ENCODE peak calls at places on chromosomes 6 and 20, in eight cellular contexts. H, D, P, J, N, K, B and M are unnamed samples. For H3K4me1, the result is how much of the 10 kb centered on the place peaks cover.

GRCh38 chr20:25248501-25249172 is 752 bp downstream of the PYGB start:
- DNase-seq in H (peak), K (peak), P (no peak), B (no peak), N (no peak), J (no peak), D (no peak), M (peak)

GRCh38 chr6:27836783-27837635 is 75.2 kb downstream of the OR2B2 start:
- DNase-seq in H (peak), B (no peak), K (peak), J (peak), D (peak), N (peak), P (peak), M (no peak)

GRCh38 chr6:15555101-15556038 is 107.5 kb downstream of the DTNBP1 start:
- DNase-seq in P (no peak), H (no peak), N (no peak), D (no peak), K (no peak), B (no peak), J (no peak), M (no peak)

GRCh38 chr20:17863577-17864292 is 104.9 kb downstream of the SNX5 start:
- DNase-seq in B (no peak), N (no peak), D (no peak), H (peak), K (peak), P (peak), J (no peak), M (no peak)

GRCh38 chr6:100304575-100304974 is 160.1 kb downstream of the SIM1 start:
- DNase-seq in K (no peak), P (no peak), J (no peak), B (no peak), D (no peak), H (no peak), N (no peak), M (no peak)

GRCh38 chr6:106510090-106510970 is 119.0 kb downstream of the RTN4IP1 start:
- DNase-seq in J (peak), P (peak), D (no peak), N (peak), B (no peak), H (peak), K (peak), M (peak)

GRCh38 chr6:57089265-57089664 is 723 bp upstream of the ZNF451 start:
- DNase-seq in J (no peak), K (no peak), B (no peak), H (no peak), N (no peak), D (no peak), P (no peak), M (no peak)

GRCh38 chr6:118768904-118769325 is 117.5 kb upstream of the CEP85L start:
- DNase-seq in K (no peak), N (no peak), D (no peak), B (no peak), P (no peak), J (peak), H (no peak), M (no peak)

GRCh38 chr6:90547079-90547478 is 39.8 kb downstream of the MAP3K7 start:
- DNase-seq in J (no peak), K (no peak), P (no peak), H (no peak), B (no peak), N (no peak), D (no peak), M (no peak)

GRCh38 chr6:53750112-53750511 is 44.7 kb upstream of the LRRC1 start:
- DNase-seq in B (no peak), N (no peak), D (no peak), H (no peak), P (no peak), K (no peak), J (no peak), M (no peak)

GRCh38 chr6:160431231-160431630 is 83.1 kb downstream of the SLC22A3 start:
- DNase-seq in J (no peak), K (peak), B (no peak), H (peak), D (no peak), P (peak), N (no peak), M (peak)

GRCh38 chr6:31897612-31898199 is at the start of gene EHMT2:
- DNase-seq in J (peak), B (no peak), P (peak), H (peak), N (peak), K (peak), D (peak), M (peak)
- TF ChIP-seq POLR2A in J (peak), B (peak), P (peak), H (peak), N (peak), K (peak), D (peak), M (peak)

GRCh38 chr6:134447883-134448387 is 130.0 kb upstream of the SGK1 start:
- DNase-seq in B (no peak), K (no peak), P (no peak), D (no peak), N (no peak), J (no peak), H (no peak), M (no peak)

GRCh38 chr6:134447423-134447822 is 129.5 kb upstream of the SGK1 start:
- DNase-seq in P (no peak), N (no peak), D (no peak), B (no peak), J (peak), K (no peak), H (peak), M (no peak)

GRCh38 chr6:134446901-134447300 is 129.0 kb upstream of the SGK1 start:
- DNase-seq in J (no peak), H (no peak), N (no peak), D (no peak), K (no peak), B (no peak), P (no peak), M (no peak)

GRCh38 chr6:134449004-134449403 is 131.1 kb upstream of the SGK1 start:
- DNase-seq in B (no peak), D (no peak), J (no peak), H (no peak), K (no peak), N (no peak), P (no peak), M (no peak)

DNA sequence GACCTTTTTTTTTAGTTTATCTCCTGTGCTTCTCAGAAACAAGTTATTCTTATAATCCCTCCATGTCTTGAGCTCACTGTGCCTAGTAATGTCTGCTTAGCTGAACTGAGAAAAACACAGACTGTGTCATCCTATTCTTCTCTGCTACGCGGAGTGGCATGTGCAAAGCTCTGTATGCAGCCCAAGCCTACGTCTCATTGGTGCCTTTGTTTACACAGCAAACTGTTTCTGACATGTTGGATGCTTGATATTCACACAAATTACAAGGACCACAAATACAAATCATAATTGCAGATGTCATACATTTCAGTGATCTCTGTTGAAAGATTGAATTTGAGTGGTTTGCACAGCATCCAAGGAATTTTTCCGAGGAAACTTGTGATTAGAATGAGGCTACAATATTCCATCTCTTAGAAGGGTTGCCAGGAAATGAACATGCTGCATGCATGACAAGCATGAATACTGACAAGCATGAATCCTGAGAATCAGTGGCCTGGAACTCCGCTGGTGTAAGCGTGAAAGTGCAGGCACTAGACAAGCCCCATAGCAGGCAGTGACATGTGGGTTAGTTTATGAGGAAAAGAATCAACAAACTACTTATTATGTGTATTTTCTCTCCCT is 128.4 kb upstream of the SGK1 start:
- DNase-seq in D (no peak), B (no peak), P (no peak), N (no peak), H (no peak), J (peak), K (no peak), M (no peak)
- H3K4me1 ChIP-seq in D (under half), B (under half), P (under half), N (under half), H (half or more), J (under half), K (under half), M (under half)

DNA sequence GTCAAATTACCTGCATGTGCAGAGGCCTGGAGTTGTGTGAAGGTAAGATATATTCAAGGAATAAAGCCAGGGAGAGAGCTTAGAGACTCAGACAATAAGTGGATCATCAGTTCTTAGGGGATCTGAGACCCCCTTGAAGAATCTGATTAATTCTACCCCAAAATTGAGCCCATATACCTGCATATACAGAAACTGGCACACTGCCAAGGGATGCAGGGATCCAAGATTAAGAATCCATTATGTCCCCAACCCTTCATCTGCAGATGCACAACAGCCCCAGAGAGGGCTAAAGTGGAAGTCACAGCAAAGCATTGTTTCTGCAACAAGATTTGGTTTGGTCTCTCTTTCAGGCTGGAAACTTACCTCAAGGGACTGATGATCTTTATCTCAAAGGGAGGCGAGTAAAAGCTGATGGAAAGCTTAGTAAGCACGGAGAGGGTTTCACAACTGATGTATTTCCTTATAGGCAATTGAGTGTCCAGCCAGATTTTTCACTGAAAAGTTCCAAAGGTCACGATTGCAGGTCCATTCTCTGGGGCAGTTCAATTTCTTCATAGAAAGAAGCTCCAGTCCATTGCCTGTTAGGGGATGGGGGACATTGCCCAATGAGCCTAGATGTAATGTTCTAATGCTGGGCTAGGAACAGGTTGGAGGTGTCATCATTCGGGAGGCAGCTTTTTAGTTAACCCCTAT is 20.9 kb upstream of the STK35 start:
- DNase-seq in B (no peak), N (no peak), K (no peak), H (no peak), P (no peak), J (no peak), D (no peak), M (no peak)
- TF ChIP-seq POLR2A in B (no peak), N (no peak), K (no peak), H (no peak), P (no peak), J (no peak), D (no peak), M (no peak)

GRCh38 chr6:158059108-158059507 is 77.4 kb downstream of the SYNJ2 start:
- DNase-seq in B (no peak), H (no peak), P (no peak), N (no peak), K (peak), D (no peak), J (no peak), M (no peak)

GRCh38 chr6:158058156-158058723 is 76.6 kb downstream of the SYNJ2 start:
- DNase-seq in J (no peak), N (no peak), B (no peak), D (no peak), H (no peak), K (no peak), P (no peak), M (peak)

GRCh38 chr6:158061709-158062461 is 80.2 kb downstream of the SYNJ2 start:
- DNase-seq in H (no peak), D (no peak), J (no peak), P (no peak), K (peak), B (no peak), N (no peak), M (no peak)

GRCh38 chr6:158061361-158061708 is 79.7 kb downstream of the SYNJ2 start:
- DNase-seq in P (no peak), D (no peak), K (peak), N (no peak), J (no peak), B (no peak), H (no peak), M (no peak)

DNA sequence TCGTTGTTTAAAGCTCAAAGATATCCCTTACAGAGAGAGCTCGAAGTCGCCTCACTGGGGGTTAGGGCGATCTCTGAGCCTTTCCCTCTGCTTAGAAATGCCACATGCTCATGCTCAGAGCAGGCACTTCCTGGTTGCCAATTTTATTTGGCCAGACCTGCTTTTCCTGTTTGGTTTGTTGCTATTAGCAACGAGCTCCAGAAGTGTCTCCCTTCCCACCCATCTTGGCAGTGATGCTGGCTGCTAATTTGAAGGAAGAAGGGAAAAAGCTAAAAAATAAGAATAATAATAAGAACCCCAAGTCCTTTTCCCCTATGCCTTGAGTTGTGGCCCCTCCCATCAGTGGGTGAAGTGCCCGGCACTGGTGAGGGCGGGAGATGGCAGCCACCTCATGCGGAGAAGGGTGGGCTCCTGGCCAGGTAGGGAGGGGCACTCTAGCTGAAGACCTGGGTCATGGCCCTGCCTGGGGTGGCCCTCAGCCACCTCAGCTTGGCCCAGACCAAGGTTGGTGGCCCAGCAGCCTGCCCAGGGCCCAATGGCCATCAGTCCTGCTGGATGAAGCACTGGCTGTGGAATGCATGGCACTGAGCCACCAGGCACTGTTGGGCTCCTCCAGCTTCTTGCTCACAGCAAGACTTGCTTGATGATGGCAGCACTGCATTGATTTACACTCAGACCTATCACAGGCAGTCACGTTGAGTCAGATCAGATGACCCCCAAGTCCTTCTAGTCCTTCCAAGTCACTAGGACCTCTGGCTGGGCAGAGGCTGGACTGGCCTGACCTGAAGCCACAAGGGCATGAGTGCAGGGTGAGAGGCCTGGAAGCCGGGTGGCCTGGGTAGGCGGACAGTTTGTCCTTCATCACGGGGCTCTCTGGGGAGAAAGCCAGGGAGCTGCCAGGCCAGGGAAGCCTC is 79.0 kb downstream of the SYNJ2 start:
- DNase-seq in H (peak), P (peak), J (peak), B (no peak), K (peak), D (no peak), N (no peak), M (peak)
- H3K4me1 ChIP-seq in H (under half), P (under half), J (under half), B (under half), K (under half), D (half or more), N (under half), M (under half)

GRCh38 chr20:33663161-33664084 is 1.3 kb downstream of the C20orf144 start:
- DNase-seq in P (peak), K (peak), B (no peak), D (no peak), N (peak), J (peak), H (peak), M (no peak)
- TF ChIP-seq POLR2A in P (peak), K (no peak), B (peak), D (peak), N (no peak), J (peak), H (peak), M (peak)